ENCODE peak calls at places on chromosome 2, in six cellular contexts. A is endothelial cell, T is HFF-Myc, G is suprapubic skin, Y is foreskin fibroblast, C is nephron progenitor cell. L is an unnamed sample.

GRCh38 chr2:80467262-80467811 is 162.8 kb upstream of the LRRTM1 start:
- DNase-seq in A (no peak), T (no peak), G (no peak), Y (no peak), C (no peak), L (no peak)

GRCh38 chr2:227617316-227618250 is at the start of gene SCYGR4:
- DNase-seq in A (no peak), T (no peak), G (no peak), Y (peak; percentile 41), C (no peak), L (no peak)

GRCh38 chr2:136135924-136136906 is 18.3 kb upstream of the CXCR4 start:
- DNase-seq in A (no peak), T (no peak), G (no peak), Y (no peak), C (no peak), L (no peak)

GRCh38 chr2:226320073-226320948 is 479.3 kb downstream of the IRS1 start:
- DNase-seq in A (no peak), T (no peak), G (no peak), Y (no peak), C (no peak), L (no peak)

GRCh38 chr2:224930124-224930523 is 112.1 kb downstream of the DOCK10 start:
- DNase-seq in A (no peak), T (no peak), G (no peak), Y (no peak), C (no peak), L (no peak)

GRCh38 chr2:12057436-12058166 is 311.2 kb downstream of the LPIN1 start:
- DNase-seq in A (no peak), T (no peak), G (no peak), Y (peak; percentile 32), C (no peak), L (no peak)

GRCh38 chr2:8636691-8637636 is 44.9 kb upstream of the ID2 start:
- DNase-seq in A (peak; percentile 30), T (no peak), G (peak; percentile 37), Y (peak; percentile 21), C (peak; percentile 65), L (no peak)

GRCh38 chr2:73703675-73704074 is 33.5 kb downstream of the TPRKB start:
- DNase-seq in A (no peak), T (no peak), G (no peak), Y (no peak), C (no peak), L (no peak)

GRCh38 chr2:68292108-68292710 is 27.5 kb downstream of the CNRIP1 start:
- DNase-seq in A (no peak), T (no peak), G (no peak), Y (no peak), C (no peak), L (no peak)

GRCh38 chr2:17518212-17519154 is at the start of gene RAD51AP2:
- DNase-seq in A (peak; percentile 80), T (no peak), G (peak; percentile 89), Y (peak; percentile 61), C (peak; percentile 94), L (peak; percentile 84)

GRCh38 chr2:174600349-174600748 is 2.7 kb upstream of the WIPF1 start:
- DNase-seq in A (no peak), T (no peak), G (no peak), Y (no peak), C (no peak), L (no peak)

GRCh38 chr2:86368181-86368824 is 30.9 kb upstream of the REEP1 start:
- DNase-seq in A (peak; percentile 66), T (no peak), G (no peak), Y (peak; percentile 48), C (peak; percentile 69), L (no peak)

GRCh38 chr2:66534461-66534860 is 99.5 kb downstream of the MEIS1 start:
- DNase-seq in A (no peak), T (no peak), G (no peak), Y (no peak), C (no peak), L (no peak)

GRCh38 chr2:180705122-180705521 is 275.3 kb upstream of the UBE2E3 start:
- DNase-seq in A (no peak), T (no peak), G (no peak), Y (peak; percentile 37), C (no peak), L (no peak)

GRCh38 chr2:62814132-62814531 is 108.6 kb downstream of the EHBP1 start:
- DNase-seq in A (no peak), T (peak; percentile 31), G (no peak), Y (peak; percentile 86), C (no peak), L (no peak)

GRCh38 chr2:70817284-70817954 is 3.0 kb downstream of the CLEC4F start:
- DNase-seq in A (no peak), T (no peak), G (no peak), Y (no peak), C (no peak), L (no peak)

GRCh38 chr2:36516136-36516870 is 81.7 kb downstream of the FEZ2 start:
- DNase-seq in A (no peak), T (no peak), G (no peak), Y (no peak), C (no peak), L (no peak)

GRCh38 chr2:2916621-2917020 is 461.0 kb downstream of the EIPR1 start:
- DNase-seq in A (no peak), T (no peak), G (no peak), Y (no peak), C (no peak), L (no peak)

GRCh38 chr2:2922156-2922555 is 455.5 kb downstream of the EIPR1 start:
- DNase-seq in A (no peak), T (no peak), G (no peak), Y (no peak), C (no peak), L (no peak)

GRCh38 chr2:2919026-2919425 is 458.6 kb downstream of the EIPR1 start:
- DNase-seq in A (no peak), T (no peak), G (no peak), Y (no peak), C (no peak), L (no peak)

GRCh38 chr2:2919574-2920365 is 457.8 kb downstream of the EIPR1 start:
- DNase-seq in A (no peak), T (no peak), G (no peak), Y (no peak), C (no peak), L (no peak)

GRCh38 chr2:2921011-2921720 is 456.5 kb downstream of the EIPR1 start:
- DNase-seq in A (no peak), T (no peak), G (no peak), Y (no peak), C (no peak), L (no peak)
- TF ChIP-seq CTCF in A (no peak), T (no peak), G (no peak), Y (no peak), C (no peak), L (no peak)

GRCh38 chr2:185625604-185626003 is 113.0 kb upstream of the FSIP2 start:
- DNase-seq in A (no peak), T (no peak), G (no peak), Y (no peak), C (no peak), L (no peak)

GRCh38 chr2:185633621-185634020 is 105.0 kb upstream of the FSIP2 start:
- DNase-seq in A (no peak), T (no peak), G (no peak), Y (no peak), C (no peak), L (no peak)

GRCh38 chr2:185628985-185629384 is 109.6 kb upstream of the FSIP2 start:
- DNase-seq in A (peak; percentile 38), T (no peak), G (no peak), Y (no peak), C (peak; percentile 15), L (no peak)
- TF ChIP-seq CTCF in A (peak; percentile 59), T (no peak), G (no peak), Y (no peak), C (peak; percentile 12), L (peak; percentile 48)

GRCh38 chr2:217923007-217923686 is 79.6 kb downstream of the TNS1 start:
- DNase-seq in A (no peak), T (no peak), G (no peak), Y (no peak), C (no peak), L (no peak)

GRCh38 chr2:217920879-217921603 is 81.8 kb downstream of the TNS1 start:
- DNase-seq in A (no peak), T (no peak), G (no peak), Y (no peak), C (no peak), L (no peak)

GRCh38 chr2:217924346-217924901 is 78.4 kb downstream of the TNS1 start:
- DNase-seq in A (no peak), T (no peak), G (no peak), Y (no peak), C (no peak), L (no peak)

GRCh38 chr2:217919781-217920351 is 82.9 kb downstream of the TNS1 start:
- DNase-seq in A (no peak), T (peak; percentile 77), G (no peak), Y (peak; percentile 59), C (no peak), L (no peak)

DNA sequence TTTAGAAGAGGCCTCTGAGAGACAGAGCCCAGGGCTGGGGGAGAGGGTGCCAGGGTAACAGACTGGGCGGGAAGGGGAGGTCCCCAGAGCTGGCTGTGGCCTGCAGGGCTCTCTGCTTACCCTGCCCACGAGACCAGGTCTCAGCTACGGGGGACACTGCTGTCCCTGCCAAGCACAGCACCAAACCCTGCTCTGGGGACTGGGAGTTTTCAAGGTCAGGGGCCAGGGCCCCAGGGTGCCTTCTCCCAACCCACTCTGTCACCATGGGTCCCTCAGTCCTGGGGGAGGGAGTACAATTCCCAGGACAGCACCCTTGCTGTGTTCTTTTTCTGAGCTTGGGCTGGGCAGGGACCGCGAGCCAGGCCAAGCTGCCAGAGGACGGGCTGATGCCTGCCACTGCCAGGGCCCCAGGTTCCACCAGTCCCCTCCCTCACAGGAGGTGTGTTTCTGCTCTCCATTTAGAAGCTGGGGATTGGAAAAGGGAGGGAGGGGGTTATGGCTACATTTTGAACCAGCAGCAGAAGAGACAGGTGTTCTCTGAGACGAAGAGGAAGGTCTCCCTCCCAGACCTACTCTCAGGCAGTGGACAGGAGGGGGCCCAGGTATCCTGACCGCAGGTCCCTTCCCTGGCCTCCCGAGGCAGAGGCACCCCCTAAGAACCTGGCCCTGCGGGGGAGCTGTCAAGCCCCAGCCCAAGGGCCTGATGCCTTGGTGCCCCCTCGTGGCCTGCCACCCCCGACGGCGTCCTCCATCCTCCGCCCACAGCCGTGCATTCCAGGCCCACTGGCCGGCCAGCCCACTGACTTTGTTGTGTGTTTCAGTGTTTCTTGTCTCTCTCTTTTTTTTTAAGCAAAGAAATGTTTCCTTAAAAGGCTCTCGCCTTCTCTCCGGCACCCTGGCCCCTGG is 80.4 kb downstream of the TNS1 start:
- DNase-seq in A (no peak), T (no peak), G (no peak), Y (no peak), C (peak; percentile 50), L (no peak)
- TF ChIP-seq CTCF in A (no peak), T (no peak), G (no peak), Y (no peak), C (no peak), L (no peak)

GRCh38 chr2:43163365-43163715 is 63.1 kb downstream of the ZFP36L2 start:
- DNase-seq in A (no peak), T (no peak), G (no peak), Y (no peak), C (no peak), L (no peak)

GRCh38 chr2:43168016-43168369 is 58.4 kb downstream of the ZFP36L2 start:
- DNase-seq in A (no peak), T (no peak), G (no peak), Y (no peak), C (no peak), L (no peak)

GRCh38 chr2:43161650-43162542 is 64.5 kb downstream of the ZFP36L2 start:
- DNase-seq in A (no peak), T (no peak), G (no peak), Y (no peak), C (no peak), L (no peak)

GRCh38 chr2:43164686-43165085 is 61.7 kb downstream of the ZFP36L2 start:
- DNase-seq in A (no peak), T (no peak), G (no peak), Y (no peak), C (no peak), L (no peak)

GRCh38 chr2:43165378-43166025 is 60.9 kb downstream of the ZFP36L2 start:
- DNase-seq in A (peak; percentile 16), T (no peak), G (no peak), Y (no peak), C (no peak), L (no peak)
- TF ChIP-seq CTCF in A (peak; percentile 41), T (peak; percentile 29), G (no peak), Y (peak; percentile 3), C (peak; percentile 16), L (peak; percentile 47)